ENCODE peak calls at places on chromosomes 5 and 9, in nine cellular contexts. L is NCI-H1092; G is HuH-7.5; N is Ammon's horn; P is activated CD8-positive, alpha-beta T cell treated with anti-CD3 and anti-CD28 coated beads, Interleukin-2, amount 10 ng/mL, durations not matched to agents 7 days and 5 days; D is AG08396; W is LoVo; A is aorta; B is foreskin fibroblast. C is an unnamed sample.

GRCh38 chr5:1793966-1794895 is 5.4 kb downstream of the MRPL36 start:
- DNase-seq in D (peak; percentile 73), N (no peak), A (peak; percentile 47), G (no peak), W (peak; percentile 32), L (no peak), B (peak; percentile 84), P (peak; percentile 39), C (no peak)

GRCh38 chr5:170273968-170274710 is 23.4 kb downstream of the LCP2 start:
- DNase-seq in P (peak; percentile 74), G (no peak), D (no peak), W (no peak), L (peak; percentile 53), B (no peak), A (no peak), N (peak; percentile 59), C (no peak)

GRCh38 chr9:110731437-110732028 is 62.9 kb downstream of the MUSK start:
- DNase-seq in N (no peak), D (no peak), A (no peak), W (no peak), B (no peak), G (no peak), L (no peak), P (no peak), C (no peak)

GRCh38 chr9:23492126-23493002 is 333.7 kb downstream of the ELAVL2 start:
- DNase-seq in N (peak; percentile 78), A (no peak), D (peak; percentile 21), W (peak; percentile 48), L (peak; percentile 29), P (no peak), B (no peak), G (peak; percentile 11), C (no peak)

GRCh38 chr9:98185611-98186171 is 6.7 kb downstream of the CORO2A start:
- DNase-seq in G (no peak), A (no peak), N (no peak), B (no peak), D (no peak), L (no peak), P (no peak), W (no peak), C (no peak)

GRCh38 chr9:1198085-1198484 is 147.9 kb downstream of the DMRT2 start:
- DNase-seq in L (no peak), B (no peak), W (no peak), N (no peak), G (no peak), P (no peak), D (no peak), A (no peak), C (no peak)

GRCh38 chr9:38032266-38032830 is 36.7 kb downstream of the SHB start:
- DNase-seq in N (no peak), A (no peak), L (no peak), P (no peak), B (no peak), W (peak; percentile 50), G (no peak), D (no peak), C (no peak)

GRCh38 chr9:107153336-107153735 is 129.7 kb upstream of the RAD23B start:
- DNase-seq in A (no peak), W (no peak), D (no peak), L (no peak), B (no peak), G (no peak), P (no peak), N (no peak), C (no peak)

GRCh38 chr5:94081088-94081487 is 339.7 kb upstream of the POU5F2 start:
- DNase-seq in P (no peak), G (no peak), D (no peak), N (no peak), W (no peak), A (no peak), L (no peak), B (no peak), C (no peak)

GRCh38 chr5:71817891-71818290 is 98.8 kb downstream of the CARTPT start:
- DNase-seq in L (no peak), B (no peak), N (no peak), W (no peak), G (no peak), A (no peak), D (no peak), P (no peak), C (no peak)

GRCh38 chr9:95498641-95499040 is 18.1 kb downstream of the PTCH1 start:
- DNase-seq in G (no peak), W (no peak), L (no peak), D (no peak), P (no peak), N (no peak), A (no peak), B (no peak), C (no peak)

GRCh38 chr5:122680623-122681350 is 94.1 kb upstream of the SNX2 start:
- DNase-seq in P (no peak), W (no peak), B (no peak), G (no peak), D (no peak), N (no peak), L (no peak), A (no peak), C (no peak)

GRCh38 chr5:174998131-174998730 is 273.8 kb downstream of the MSX2 start:
- DNase-seq in G (no peak), D (no peak), B (no peak), P (no peak), L (no peak), N (no peak), A (no peak), W (no peak), C (no peak)

GRCh38 chr5:127430627-127431026 is 86.8 kb upstream of the PRRC1 start:
- DNase-seq in P (no peak), A (no peak), L (no peak), B (no peak), W (no peak), N (no peak), D (no peak), G (no peak), C (no peak)

C was measured in GM19239.